ENCODE peak calls at places on chromosome 1, in seven cellular contexts. E is H9, Y is mesendoderm, L is mesenchymal stem cell, X is neuronal stem cell, Z is H1, R is trophoblast cell. Q is an unnamed sample. For H3K4me1 and H3K79me1, the result is how much of the 10 kb centered on the place peaks cover.

GRCh38 chr1:222798111-222798510 is 16.7 kb upstream of the DISP1 start:
- DNase-seq in E (no peak), Y (no peak), L (peak), X (no peak), Z (no peak), R (no peak), Q (peak)

GRCh38 chr1:116986531-116987255 is 14.9 kb upstream of the CD101 start:
- DNase-seq in E (peak), Y (no peak), L (no peak), X (no peak), Z (no peak), R (no peak), Q (no peak)

GRCh38 chr1:47390843-47391242 is 25.2 kb upstream of the FOXE3 start:
- DNase-seq in E (no peak), Y (peak), L (no peak), X (no peak), Z (no peak), R (no peak), Q (no peak)

GRCh38 chr1:44168520-44169098 is 27.2 kb upstream of the KLF18 start:
- DNase-seq in E (no peak), Y (no peak), L (no peak), X (no peak), Z (no peak), R (no peak), Q (no peak)

GRCh38 chr1:3518256-3518655 is 63.8 kb downstream of the ARHGEF16 start:
- DNase-seq in E (no peak), Y (no peak), L (no peak), X (no peak), Z (no peak), R (no peak), Q (no peak)

GRCh38 chr1:44946720-44947059 is 39.7 kb downstream of the EIF2B3 start:
- DNase-seq in E (no peak), Y (no peak), L (no peak), X (no peak), Z (no peak), R (no peak), Q (no peak)

GRCh38 chr1:115175596-115175995 is 86.3 kb upstream of the TSPAN2 start:
- DNase-seq in E (no peak), Y (no peak), L (no peak), X (no peak), Z (no peak), R (no peak), Q (no peak)

GRCh38 chr1:172746091-172746949 is 87.4 kb downstream of the FASLG start:
- DNase-seq in E (no peak), Y (no peak), L (peak), X (no peak), Z (no peak), R (no peak), Q (peak)

GRCh38 chr1:248361111-248361715 is at the start of gene OR2T4:
- DNase-seq in E (no peak), Y (no peak), L (no peak), X (no peak), Z (no peak), R (no peak), Q (no peak)

GRCh38 chr1:36638268-36638667 is 155.6 kb upstream of the CSF3R start:
- DNase-seq in E (no peak), Y (no peak), L (no peak), X (no peak), Z (no peak), R (peak), Q (peak)

GRCh38 chr1:45172015-45172414 is 34.4 kb downstream of the ZSWIM5 start:
- DNase-seq in E (no peak), Y (no peak), L (no peak), X (no peak), Z (no peak), R (no peak), Q (no peak)

GRCh38 chr1:206978259-206978658 is 8.0 kb upstream of the FCAMR start:
- DNase-seq in E (no peak), Y (no peak), L (no peak), X (no peak), Z (no peak), R (no peak), Q (no peak)

GRCh38 chr1:151968058-151968457 is 25.6 kb downstream of the S100A10 start:
- DNase-seq in E (peak), Y (peak), L (peak), X (peak), Z (no peak), R (peak), Q (peak)

GRCh38 chr1:116710326-116711060 is 43.0 kb upstream of the IGSF3 start:
- DNase-seq in E (no peak), Y (no peak), L (no peak), X (no peak), Z (no peak), R (no peak), Q (no peak)

GRCh38 chr1:30452925-30453324 is 270.5 kb downstream of the MATN1 start:
- DNase-seq in E (peak), Y (no peak), L (no peak), X (no peak), Z (no peak), R (no peak), Q (no peak)

GRCh38 chr1:93344886-93345632 is 648 bp upstream of the DR1 start:
- DNase-seq in E (no peak), Y (peak), L (no peak), X (no peak), Z (no peak), R (no peak), Q (peak)

GRCh38 chr1:170445096-170445495 is 86.9 kb upstream of the GORAB start:
- DNase-seq in E (no peak), Y (no peak), L (peak), X (no peak), Z (no peak), R (peak), Q (peak)

GRCh38 chr1:1264868-1265272 is 8.8 kb downstream of the UBE2J2 start:
- DNase-seq in E (peak), Y (peak), L (peak), X (no peak), Z (no peak), R (peak), Q (peak)

GRCh38 chr1:59900640-59901039 is 25.9 kb downstream of the CYP2J2 start:
- DNase-seq in E (peak), Y (peak), L (no peak), X (no peak), Z (no peak), R (no peak), Q (no peak)

GRCh38 chr1:168609133-168609715 is 32.8 kb downstream of the XCL1 start:
- DNase-seq in E (peak), Y (peak), L (peak), X (no peak), Z (no peak), R (peak), Q (peak)

GRCh38 chr1:94883688-94884087 is 43.2 kb downstream of the CNN3 start:
- DNase-seq in E (no peak), Y (no peak), L (peak), X (no peak), Z (no peak), R (no peak), Q (peak)

DNA sequence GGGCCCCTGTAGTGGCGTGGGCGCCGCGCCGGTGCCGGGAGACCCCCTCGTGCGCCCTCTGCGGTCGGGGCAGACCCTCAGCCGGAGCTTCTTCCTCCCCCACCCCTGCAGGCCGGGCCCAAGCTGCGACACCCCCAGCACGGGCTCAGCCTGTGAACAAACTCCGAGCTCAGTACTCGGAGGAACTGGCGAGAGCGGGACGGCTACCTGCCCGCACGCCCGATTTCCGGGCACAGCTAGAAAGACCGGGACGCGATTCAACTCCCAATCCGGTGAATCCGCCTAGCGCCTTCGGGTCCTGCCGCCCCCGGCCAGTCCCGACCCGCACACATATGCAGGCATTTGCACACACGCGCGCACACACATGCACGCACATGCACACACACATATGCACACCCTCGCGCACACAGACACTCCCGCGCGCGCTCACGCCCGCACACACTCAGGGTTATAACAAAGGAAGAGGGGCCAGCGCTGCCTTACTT is 580 bp upstream of the BLACAT1 start:
- DNase-seq in E (peak), Y (peak), L (no peak), X (no peak), Z (no peak), R (no peak), Q (no peak)
- H3K4me1 ChIP-seq in E (under half), Y (under half), L (under half), X (under half), Z (under half), R (under half), Q (under half)

DNA sequence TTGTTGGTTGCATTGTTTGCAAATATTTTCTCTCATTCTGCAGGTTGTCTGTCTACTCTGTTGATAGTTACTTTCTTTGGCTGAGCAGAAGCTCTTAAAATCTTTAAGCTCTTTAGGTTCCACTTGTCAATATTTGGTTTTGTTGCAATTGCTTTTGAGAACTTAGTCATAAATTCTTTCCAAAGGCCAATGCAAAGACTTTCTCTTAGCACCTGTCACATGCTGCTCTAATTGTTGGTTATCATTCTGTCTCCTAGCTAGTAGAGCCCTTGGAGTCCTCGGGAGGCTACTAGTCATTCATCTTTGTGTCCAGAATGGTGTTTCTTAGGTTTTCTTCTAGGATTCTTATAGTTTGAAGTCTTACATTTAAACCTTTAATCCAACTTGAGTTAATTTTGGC is 312.7 kb upstream of the PROX1 start:
- DNase-seq in E (no peak), Y (no peak), L (no peak), X (no peak), Z (no peak), R (no peak), Q (no peak)
- H3K79me1 ChIP-seq in E (under half), Y (under half), L (under half), X (under half), Z (under half), R (under half), Q (under half)

GRCh38 chr1:184789899-184790298 is 35.2 kb upstream of the EDEM3 start:
- DNase-seq in E (no peak), Y (no peak), L (peak), X (no peak), Z (no peak), R (no peak), Q (no peak)

GRCh38 chr1:184792450-184792969 is 37.9 kb upstream of the EDEM3 start:
- DNase-seq in E (no peak), Y (no peak), L (peak), X (no peak), Z (no peak), R (peak), Q (peak)

GRCh38 chr1:184791199-184791935 is 36.7 kb upstream of the EDEM3 start:
- DNase-seq in E (no peak), Y (no peak), L (peak), X (no peak), Z (no peak), R (no peak), Q (peak)

GRCh38 chr1:184790642-184791041 is 36.0 kb upstream of the EDEM3 start:
- DNase-seq in E (no peak), Y (no peak), L (peak), X (no peak), Z (no peak), R (no peak), Q (no peak)

GRCh38 chr1:184793967-184794366 is 39.3 kb upstream of the EDEM3 start:
- DNase-seq in E (no peak), Y (no peak), L (no peak), X (no peak), Z (no peak), R (no peak), Q (no peak)
- H3K4me1 ChIP-seq in E (under half), Y (under half), L (under half), X (under half), Z (under half), R (under half), Q (under half)

GRCh38 chr1:227894306-227894721 is 53.4 kb downstream of the WNT9A start:
- DNase-seq in E (peak), Y (no peak), L (no peak), X (no peak), Z (no peak), R (no peak), Q (no peak)
- H3K79me1 ChIP-seq in E (under half), Y (under half), L (under half), X (under half), Z (under half), R (under half), Q (under half)

DNA sequence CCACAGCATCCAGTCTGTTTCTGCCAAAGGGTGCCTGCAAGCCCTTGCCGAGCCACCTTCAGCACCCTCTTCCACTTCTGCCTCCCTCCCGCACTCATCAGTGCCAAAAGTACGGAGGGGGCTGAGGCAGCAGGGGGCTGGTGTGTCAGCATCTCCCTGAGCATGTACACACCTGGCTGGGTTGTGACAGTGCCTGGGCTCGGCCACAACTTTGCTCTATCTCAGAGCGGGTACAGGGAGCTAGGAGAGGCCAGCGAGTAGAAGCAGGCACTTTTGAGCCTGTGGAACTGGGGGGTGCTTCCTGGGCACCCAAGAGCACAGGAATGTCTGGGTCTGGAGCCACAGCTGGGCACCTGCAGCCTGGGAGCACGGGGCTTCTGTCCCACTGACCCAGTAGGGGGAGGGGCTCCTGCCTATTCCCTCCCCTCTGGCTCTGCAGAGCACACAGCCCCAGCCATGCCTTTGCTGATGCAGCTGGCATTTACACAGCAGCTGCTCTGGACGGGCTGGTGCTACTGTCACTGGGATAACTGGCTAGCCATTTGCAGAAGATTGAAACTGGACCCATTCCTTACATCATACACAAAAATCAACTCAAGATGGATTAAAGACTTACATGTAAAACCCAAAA is 319.8 kb upstream of the RRP15 start:
- DNase-seq in E (no peak), Y (no peak), L (no peak), X (no peak), Z (no peak), R (no peak), Q (no peak)
- H3K4me1 ChIP-seq in E (under half), Y (under half), L (under half), X (under half), Z (under half), R (under half), Q (under half)

DNA sequence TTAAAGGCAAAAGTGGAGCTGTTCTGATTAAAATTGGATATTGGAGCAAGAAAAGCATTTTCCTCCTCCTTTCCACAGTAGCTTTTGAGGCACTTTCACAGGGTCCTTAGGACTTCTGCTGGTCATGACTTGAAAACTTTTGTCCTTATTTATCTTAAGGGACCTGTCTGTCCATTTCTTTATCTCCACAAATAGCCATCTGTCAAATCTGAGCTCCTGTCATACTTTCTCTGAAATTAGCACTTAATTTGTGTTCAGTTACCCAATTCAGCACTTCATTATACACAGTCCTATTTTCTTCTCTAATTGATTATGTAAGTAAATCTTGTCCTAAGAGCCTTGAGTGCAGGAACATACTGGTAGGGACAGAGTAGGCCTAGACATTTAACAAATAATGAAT is 9.8 kb downstream of the POU2F1 start:
- DNase-seq in E (no peak), Y (no peak), L (no peak), X (no peak), Z (no peak), R (no peak), Q (no peak)
- H3K79me1 ChIP-seq in E (under half), Y (under half), L (under half), X (under half), Z (under half), R (under half), Q (under half)

DNA sequence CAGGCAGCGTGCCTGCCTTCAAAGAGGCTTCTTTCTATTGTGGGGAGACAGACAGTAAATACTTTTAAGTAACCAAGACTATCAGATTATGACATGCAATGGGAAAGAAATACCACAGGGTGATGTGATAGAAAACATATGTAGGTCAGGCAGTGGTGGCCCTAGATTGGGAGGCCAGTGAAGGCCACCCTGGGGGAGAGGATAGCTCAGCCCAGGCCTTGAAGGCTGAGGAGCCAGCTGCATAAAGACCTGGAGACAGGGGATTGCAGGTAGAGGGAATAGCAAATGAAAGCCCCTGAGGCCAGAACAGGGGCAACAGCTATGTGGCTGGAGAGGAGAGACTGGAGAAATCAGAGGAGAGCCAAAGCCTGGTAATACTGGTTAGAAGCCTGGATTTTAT is 4.0 kb downstream of the SOX13 start:
- DNase-seq in E (no peak), Y (peak), L (peak), X (no peak), Z (no peak), R (no peak), Q (no peak)
- H3K4me1 ChIP-seq in E (under half), Y (under half), L (under half), X (half or more), Z (under half), R (under half), Q (under half)

DNA sequence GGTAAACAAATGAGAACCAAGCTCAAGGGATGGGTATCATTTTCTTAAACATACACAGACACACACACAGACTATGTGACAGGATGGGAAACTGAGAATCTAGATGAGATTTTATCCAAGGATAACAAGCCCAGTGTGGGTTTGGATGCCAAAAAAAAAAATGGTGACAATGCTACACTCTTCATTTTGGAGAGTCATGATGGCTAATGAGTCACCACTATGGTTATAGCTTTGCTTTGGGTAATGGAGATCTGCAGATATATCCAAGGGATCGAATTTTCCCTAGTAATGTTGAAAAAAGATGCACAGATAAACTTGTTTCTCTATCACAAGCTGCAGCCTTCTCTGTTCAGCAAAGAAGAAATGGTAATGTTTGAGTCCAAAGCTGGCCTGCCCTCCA is 395.4 kb upstream of the LYPLAL1 start:
- DNase-seq in E (no peak), Y (no peak), L (no peak), X (no peak), Z (no peak), R (no peak), Q (peak)
- H3K79me1 ChIP-seq in E (under half), Y (under half), L (under half), X (under half), Z (under half), R (under half), Q (under half)

DNA sequence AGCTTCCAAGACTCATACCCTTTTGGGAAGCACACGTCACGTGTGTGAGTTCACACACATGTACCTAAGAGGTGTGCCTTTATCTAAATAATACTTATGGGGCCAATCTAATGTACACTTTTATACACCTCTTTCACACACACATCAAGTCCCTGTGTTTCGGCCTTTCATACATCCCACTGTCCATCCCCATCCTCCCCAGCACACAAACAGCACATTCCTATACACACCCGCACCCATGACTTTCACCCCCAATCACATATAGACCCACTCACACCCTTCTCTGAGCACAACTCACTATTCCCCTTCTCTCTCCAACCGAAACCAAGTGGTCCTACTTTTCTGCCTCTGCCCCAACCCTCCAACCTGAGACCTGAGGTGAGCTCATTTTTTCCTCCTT is 3.5 kb downstream of the MEX3A start:
- DNase-seq in E (no peak), Y (no peak), L (no peak), X (no peak), Z (no peak), R (no peak), Q (no peak)
- H3K4me1 ChIP-seq in E (under half), Y (under half), L (under half), X (under half), Z (under half), R (under half), Q (under half)

GRCh38 chr1:99685516-99686180 is 39.7 kb downstream of the PALMD start:
- DNase-seq in E (peak), Y (peak), L (peak), X (peak), Z (peak), R (peak), Q (peak)
- H3K79me1 ChIP-seq in E (under half), Y (under half), L (under half), X (under half), Z (under half), R (under half), Q (under half)